ENCODE peak calls at places on chromosome 14, in six cellular contexts. One of them, this sample, is unnamed.

GRCh38 chr14:75426332-75427125 is 1.3 kb upstream of the JDP2 start:
- DNase-seq in HFF-Myc: no peak
- DNase-seq in sigmoid colon: no peak
- DNase-seq in WERI-Rb-1: no peak
- DNase-seq in astrocyte of the cerebellum: no peak
- DNase-seq in fibroblast of mammary gland: no peak
- DNase-seq in this sample: no peak

GRCh38 chr14:77455966-77456640 is 1.3 kb downstream of the VIPAS39 start:
- DNase-seq in HFF-Myc: no peak
- DNase-seq in sigmoid colon: no peak
- DNase-seq in WERI-Rb-1: no peak
- DNase-seq in astrocyte of the cerebellum: no peak
- DNase-seq in fibroblast of mammary gland: no peak
- DNase-seq in this sample: no peak

GRCh38 chr14:36939265-36939664 is 233.1 kb downstream of the SLC25A21 start:
- DNase-seq in HFF-Myc: no peak
- DNase-seq in sigmoid colon: no peak
- DNase-seq in WERI-Rb-1: no peak
- DNase-seq in astrocyte of the cerebellum: no peak
- DNase-seq in fibroblast of mammary gland: no peak
- DNase-seq in this sample: no peak

GRCh38 chr14:63890553-63890952 is 37.7 kb downstream of the SYNE2 start:
- DNase-seq in HFF-Myc: no peak
- DNase-seq in sigmoid colon: no peak
- DNase-seq in WERI-Rb-1: no peak
- DNase-seq in astrocyte of the cerebellum: no peak
- DNase-seq in fibroblast of mammary gland: no peak
- DNase-seq in this sample: peak

GRCh38 chr14:89056394-89056793 is 231.9 kb downstream of the TTC8 start:
- DNase-seq in HFF-Myc: no peak
- DNase-seq in sigmoid colon: no peak
- DNase-seq in WERI-Rb-1: no peak
- DNase-seq in astrocyte of the cerebellum: no peak
- DNase-seq in fibroblast of mammary gland: no peak
- DNase-seq in this sample: no peak

GRCh38 chr14:65019944-65020566 is 33.4 kb downstream of the FNTB start:
- DNase-seq in HFF-Myc: peak
- DNase-seq in sigmoid colon: no peak
- DNase-seq in WERI-Rb-1: peak
- DNase-seq in astrocyte of the cerebellum: peak
- DNase-seq in fibroblast of mammary gland: peak
- DNase-seq in this sample: peak

GRCh38 chr14:22976620-22977433 is 5.5 kb downstream of the AJUBA start:
- DNase-seq in HFF-Myc: no peak
- DNase-seq in sigmoid colon: no peak
- DNase-seq in WERI-Rb-1: peak
- DNase-seq in astrocyte of the cerebellum: no peak
- DNase-seq in fibroblast of mammary gland: peak
- DNase-seq in this sample: no peak

GRCh38 chr14:102554835-102555819 is 37.3 kb upstream of the RCOR1 start:
- DNase-seq in HFF-Myc: no peak
- DNase-seq in sigmoid colon: no peak
- DNase-seq in WERI-Rb-1: no peak
- DNase-seq in astrocyte of the cerebellum: no peak
- DNase-seq in fibroblast of mammary gland: no peak
- DNase-seq in this sample: no peak

GRCh38 chr14:30706704-30707103 is 84.6 kb downstream of the SCFD1 start:
- DNase-seq in HFF-Myc: no peak
- DNase-seq in sigmoid colon: no peak
- DNase-seq in WERI-Rb-1: peak
- DNase-seq in astrocyte of the cerebellum: no peak
- DNase-seq in fibroblast of mammary gland: no peak
- DNase-seq in this sample: no peak

GRCh38 chr14:35400707-35401421 is 3.7 kb downstream of the NFKBIA start:
- DNase-seq in HFF-Myc: no peak
- DNase-seq in sigmoid colon: peak
- DNase-seq in WERI-Rb-1: no peak
- DNase-seq in astrocyte of the cerebellum: no peak
- DNase-seq in fibroblast of mammary gland: no peak
- DNase-seq in this sample: no peak

GRCh38 chr14:70020350-70021170 is 141.3 kb downstream of the SMOC1 start:
- DNase-seq in HFF-Myc: no peak
- DNase-seq in sigmoid colon: no peak
- DNase-seq in WERI-Rb-1: no peak
- DNase-seq in astrocyte of the cerebellum: no peak
- DNase-seq in fibroblast of mammary gland: peak
- DNase-seq in this sample: no peak

GRCh38 chr14:80095623-80096022 is 115.7 kb downstream of the DIO2 start:
- DNase-seq in HFF-Myc: peak
- DNase-seq in sigmoid colon: no peak
- DNase-seq in WERI-Rb-1: no peak
- DNase-seq in astrocyte of the cerebellum: peak
- DNase-seq in fibroblast of mammary gland: peak
- DNase-seq in this sample: no peak

GRCh38 chr14:37594238-37594915 is 672 bp downstream of the FOXA1 start:
- DNase-seq in HFF-Myc: peak
- DNase-seq in sigmoid colon: no peak
- DNase-seq in WERI-Rb-1: peak
- DNase-seq in astrocyte of the cerebellum: peak
- DNase-seq in fibroblast of mammary gland: peak
- DNase-seq in this sample: no peak

GRCh38 chr14:105894978-105895881 is 368.8 kb downstream of the TMEM121 start:
- DNase-seq in HFF-Myc: no peak
- DNase-seq in sigmoid colon: peak
- DNase-seq in WERI-Rb-1: no peak
- DNase-seq in astrocyte of the cerebellum: no peak
- DNase-seq in fibroblast of mammary gland: no peak
- DNase-seq in this sample: no peak

GRCh38 chr14:77122555-77123125 is 19.0 kb downstream of the ZDHHC22 start:
- DNase-seq in HFF-Myc: no peak
- DNase-seq in sigmoid colon: no peak
- DNase-seq in WERI-Rb-1: peak
- DNase-seq in astrocyte of the cerebellum: no peak
- DNase-seq in fibroblast of mammary gland: no peak
- DNase-seq in this sample: no peak

GRCh38 chr14:95850429-95850828 is 26.2 kb upstream of the TUNAR start:
- DNase-seq in HFF-Myc: no peak
- DNase-seq in sigmoid colon: no peak
- DNase-seq in WERI-Rb-1: no peak
- DNase-seq in astrocyte of the cerebellum: no peak
- DNase-seq in fibroblast of mammary gland: no peak
- DNase-seq in this sample: no peak
- TF ChIP-seq CTCF in HFF-Myc: no peak
- TF ChIP-seq CTCF in sigmoid colon: no peak
- TF ChIP-seq CTCF in WERI-Rb-1: no peak
- TF ChIP-seq CTCF in astrocyte of the cerebellum: no peak
- TF ChIP-seq CTCF in fibroblast of mammary gland: no peak
- TF ChIP-seq CTCF in this sample: no peak

GRCh38 chr14:54703082-54703481 is 136.2 kb downstream of the SAMD4A start:
- DNase-seq in HFF-Myc: no peak
- DNase-seq in sigmoid colon: no peak
- DNase-seq in WERI-Rb-1: no peak
- DNase-seq in astrocyte of the cerebellum: no peak
- DNase-seq in fibroblast of mammary gland: no peak
- DNase-seq in this sample: no peak

GRCh38 chr14:54702014-54702491 is 135.1 kb downstream of the SAMD4A start:
- DNase-seq in HFF-Myc: no peak
- DNase-seq in sigmoid colon: no peak
- DNase-seq in WERI-Rb-1: no peak
- DNase-seq in astrocyte of the cerebellum: no peak
- DNase-seq in fibroblast of mammary gland: no peak
- DNase-seq in this sample: no peak

GRCh38 chr14:54703724-54704123 is 136.8 kb downstream of the SAMD4A start:
- DNase-seq in HFF-Myc: no peak
- DNase-seq in sigmoid colon: no peak
- DNase-seq in WERI-Rb-1: no peak
- DNase-seq in astrocyte of the cerebellum: no peak
- DNase-seq in fibroblast of mammary gland: no peak
- DNase-seq in this sample: no peak

GRCh38 chr14:54700717-54701116 is 133.8 kb downstream of the SAMD4A start:
- DNase-seq in HFF-Myc: no peak
- DNase-seq in sigmoid colon: no peak
- DNase-seq in WERI-Rb-1: no peak
- DNase-seq in astrocyte of the cerebellum: no peak
- DNase-seq in fibroblast of mammary gland: no peak
- DNase-seq in this sample: no peak

GRCh38 chr14:54702492-54702891 is 135.6 kb downstream of the SAMD4A start:
- DNase-seq in HFF-Myc: no peak
- DNase-seq in sigmoid colon: no peak
- DNase-seq in WERI-Rb-1: no peak
- DNase-seq in astrocyte of the cerebellum: no peak
- DNase-seq in fibroblast of mammary gland: no peak
- DNase-seq in this sample: no peak
- H3K4me3 ChIP-seq in HFF-Myc: no peak
- H3K4me3 ChIP-seq in sigmoid colon: no peak
- H3K4me3 ChIP-seq in WERI-Rb-1: no peak
- H3K4me3 ChIP-seq in astrocyte of the cerebellum: no peak
- H3K4me3 ChIP-seq in fibroblast of mammary gland: no peak
- H3K4me3 ChIP-seq in this sample: no peak

GRCh38 chr14:56117765-56118610 is at the start of gene PELI2:
- DNase-seq in HFF-Myc: no peak
- DNase-seq in sigmoid colon: peak
- DNase-seq in WERI-Rb-1: peak
- DNase-seq in astrocyte of the cerebellum: peak
- DNase-seq in fibroblast of mammary gland: peak
- DNase-seq in this sample: no peak
- TF ChIP-seq CTCF in HFF-Myc: no peak
- TF ChIP-seq CTCF in sigmoid colon: no peak
- TF ChIP-seq CTCF in WERI-Rb-1: no peak
- TF ChIP-seq CTCF in astrocyte of the cerebellum: peak
- TF ChIP-seq CTCF in fibroblast of mammary gland: no peak
- TF ChIP-seq CTCF in this sample: peak

GRCh38 chr14:51719970-51720369 is 68.3 kb downstream of the FRMD6 start:
- DNase-seq in HFF-Myc: no peak
- DNase-seq in sigmoid colon: no peak
- DNase-seq in WERI-Rb-1: no peak
- DNase-seq in astrocyte of the cerebellum: no peak
- DNase-seq in fibroblast of mammary gland: no peak
- DNase-seq in this sample: no peak
- H3K4me3 ChIP-seq in HFF-Myc: no peak
- H3K4me3 ChIP-seq in sigmoid colon: no peak
- H3K4me3 ChIP-seq in WERI-Rb-1: no peak
- H3K4me3 ChIP-seq in astrocyte of the cerebellum: no peak
- H3K4me3 ChIP-seq in fibroblast of mammary gland: no peak
- H3K4me3 ChIP-seq in this sample: no peak

DNA sequence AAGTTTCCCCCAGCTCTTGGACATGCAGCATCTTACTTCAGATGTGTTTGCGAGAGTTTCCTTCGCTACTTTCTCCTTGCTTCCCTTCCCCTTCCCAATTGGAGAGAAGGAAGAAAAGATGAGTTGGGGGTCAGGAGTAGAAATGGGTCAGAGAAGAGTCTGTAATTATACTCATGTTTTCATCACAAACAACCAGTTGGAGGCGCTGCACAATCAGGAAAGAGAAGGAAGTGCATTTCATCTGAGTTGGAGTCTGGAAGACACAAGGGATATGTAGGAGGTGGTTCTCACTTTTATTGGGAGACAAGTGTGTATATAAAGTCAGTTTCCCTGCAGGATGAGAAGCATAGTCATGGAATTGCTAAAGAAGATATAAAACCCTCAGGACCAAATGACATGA is 31.3 kb upstream of the VSX2 start:
- DNase-seq in HFF-Myc: no peak
- DNase-seq in sigmoid colon: no peak
- DNase-seq in WERI-Rb-1: peak
- DNase-seq in astrocyte of the cerebellum: no peak
- DNase-seq in fibroblast of mammary gland: peak
- DNase-seq in this sample: no peak
- TF ChIP-seq CTCF in HFF-Myc: peak
- TF ChIP-seq CTCF in sigmoid colon: no peak
- TF ChIP-seq CTCF in WERI-Rb-1: peak
- TF ChIP-seq CTCF in astrocyte of the cerebellum: no peak
- TF ChIP-seq CTCF in fibroblast of mammary gland: peak
- TF ChIP-seq CTCF in this sample: peak

This sample was measured in epithelial cell of proximal tubule.